ENCODE peak calls at places on chromosomes 12 and 14, in six cellular contexts. I, K, B, C, H and S are unnamed samples.
A peak's percentile ranks its signal among the peaks of the same experiment; 100 is the strongest.

GRCh38 chr12:110869803-110870202 is 23.0 kb downstream of the CCDC63 start:
- DNase-seq in H (no peak), I (no peak), K (no peak), B (no peak), C (no peak), S (no peak)

GRCh38 chr14:68815288-68816182 is 22.7 kb upstream of the ZFP36L1 start:
- DNase-seq in C (no peak), B (no peak), H (no peak), I (no peak), K (no peak), S (no peak)

GRCh38 chr14:29741909-29742401 is 185.7 kb downstream of the PRKD1 start:
- DNase-seq in B (peak; percentile 87), I (peak; percentile 81), C (peak; percentile 48), H (no peak), K (peak; percentile 65), S (peak; percentile 21)

GRCh38 chr14:66508846-66509621 is 1.1 kb downstream of the GPHN start:
- DNase-seq in K (peak; percentile 28), I (peak; percentile 26), H (peak; percentile 33), C (no peak), B (peak; percentile 29), S (peak; percentile 33)

GRCh38 chr12:100533326-100533725 is 40.2 kb upstream of the GAS2L3 start:
- DNase-seq in K (no peak), I (no peak), B (no peak), C (no peak), H (no peak), S (no peak)

GRCh38 chr12:51082561-51083139 is 746 bp downstream of the CSRNP2 start:
- DNase-seq in C (no peak), K (peak; percentile 16), B (peak; percentile 54), I (peak; percentile 35), H (no peak), S (peak; percentile 31)

GRCh38 chr12:67698711-67699603 is 50.4 kb downstream of the DYRK2 start:
- DNase-seq in C (no peak), K (no peak), I (no peak), H (no peak), B (peak; percentile 67), S (peak; percentile 66)

GRCh38 chr12:26047401-26048226 is 77.2 kb downstream of the BHLHE41 start:
- DNase-seq in I (no peak), H (no peak), C (no peak), B (peak; percentile 32), K (peak; percentile 11), S (peak; percentile 45)

GRCh38 chr12:11822071-11822818 is 172.8 kb downstream of the ETV6 start:
- DNase-seq in I (no peak), K (no peak), B (peak; percentile 82), H (peak; percentile 50), C (no peak), S (peak; percentile 56)

GRCh38 chr12:114339626-114340025 is 66.3 kb downstream of the TBX5 start:
- DNase-seq in K (no peak), I (peak; percentile 17), B (peak; percentile 74), C (no peak), H (no peak), S (no peak)

GRCh38 chr12:107320929-107321618 is 227.7 kb upstream of the CRY1 start:
- DNase-seq in I (no peak), H (no peak), C (no peak), B (peak; percentile 61), K (no peak), S (peak; percentile 46)

GRCh38 chr12:119989619-119990381 is 764 bp downstream of the BICDL1 start:
- DNase-seq in C (no peak), K (peak; percentile 80), B (peak; percentile 73), H (peak; percentile 84), I (peak; percentile 78), S (peak; percentile 68)

GRCh38 chr12:51087818-51088217 is 4.4 kb upstream of the CSRNP2 start:
- DNase-seq in H (no peak), I (no peak), K (no peak), C (no peak), B (no peak), S (no peak)

GRCh38 chr12:5043589-5044419 is at the start of gene KCNA5:
- DNase-seq in I (no peak), H (peak; percentile 37), K (peak; percentile 50), C (no peak), B (no peak), S (no peak)

GRCh38 chr14:23119362-23120327 is 590 bp upstream of the CEBPE start:
- DNase-seq in K (no peak), B (no peak), I (no peak), C (no peak), H (no peak), S (no peak)

GRCh38 chr14:30966415-30967363 is 58.8 kb upstream of the AP4S1 start:
- DNase-seq in C (no peak), K (no peak), I (peak; percentile 13), H (no peak), B (peak; percentile 65), S (peak; percentile 79)

GRCh38 chr12:75665216-75665615 is 153.8 kb upstream of the KRR1 start:
- DNase-seq in C (no peak), I (no peak), K (no peak), H (no peak), B (peak; percentile 78), S (no peak)

GRCh38 chr12:122974892-122975789 is at the start of gene OGFOD2:
- DNase-seq in H (peak; percentile 85), I (peak; percentile 92), B (peak; percentile 91), K (peak; percentile 93), C (peak; percentile 66), S (peak; percentile 90)

GRCh38 chr12:64814432-64814831 is 10.0 kb upstream of the TBC1D30 start:
- DNase-seq in B (no peak), C (no peak), I (no peak), K (no peak), H (no peak), S (peak; percentile 38)

GRCh38 chr14:94583557-94583956 is 2.3 kb downstream of the SERPINA5 start:
- DNase-seq in H (no peak), C (no peak), B (no peak), I (no peak), K (no peak), S (no peak)

GRCh38 chr12:111180830-111181726 is 187.8 kb downstream of the PHETA1 start:
- DNase-seq in B (no peak), H (no peak), K (no peak), I (peak; percentile 60), C (no peak), S (peak; percentile 34)

GRCh38 chr14:53715390-53715730 is 241.3 kb downstream of the BMP4 start:
- DNase-seq in K (no peak), B (peak; percentile 70), I (peak; percentile 66), H (no peak), C (peak; percentile 72), S (peak; percentile 63)

GRCh38 chr12:77686760-77687159 is 143.9 kb upstream of the NAV3 start:
- DNase-seq in H (no peak), I (peak; percentile 22), C (no peak), B (peak; percentile 23), K (no peak), S (no peak)

GRCh38 chr12:6057693-6058092 is 66.8 kb downstream of the VWF start:
- DNase-seq in I (no peak), H (no peak), C (no peak), K (peak; percentile 33), B (no peak), S (no peak)

GRCh38 chr14:33287204-33287603 is 348.5 kb downstream of the NPAS3 start:
- DNase-seq in I (no peak), B (peak; percentile 57), C (peak; percentile 71), K (no peak), H (no peak), S (no peak)

GRCh38 chr14:38210587-38211257 is 3.0 kb downstream of the SSTR1 start:
- DNase-seq in C (no peak), K (peak; percentile 39), B (peak; percentile 51), H (peak; percentile 18), I (peak; percentile 69), S (no peak)

GRCh38 chr12:70719672-70720420 is 82.6 kb upstream of the PTPRB start:
- DNase-seq in C (no peak), I (peak; percentile 59), B (peak; percentile 53), K (peak; percentile 42), H (peak; percentile 70), S (peak; percentile 28)

GRCh38 chr14:99946652-99947489 is 118.4 kb upstream of the EVL start:
- DNase-seq in H (peak; percentile 37), K (no peak), B (no peak), I (peak; percentile 14), C (no peak), S (peak; percentile 43)

GRCh38 chr12:132309162-132310086 is 20.0 kb downstream of the GALNT9 start:
- DNase-seq in H (no peak), I (no peak), K (no peak), C (no peak), B (no peak), S (no peak)

GRCh38 chr14:54712371-54712998 is 145.6 kb downstream of the SAMD4A start:
- DNase-seq in C (no peak), I (peak; percentile 57), K (no peak), B (peak; percentile 44), H (no peak), S (no peak)

GRCh38 chr14:29906256-29906885 is 21.3 kb downstream of the PRKD1 start:
- DNase-seq in K (no peak), B (peak; percentile 73), I (no peak), C (no peak), H (no peak), S (peak; percentile 90)

GRCh38 chr14:26138764-26139445 is 458.9 kb downstream of the NOVA1 start:
- DNase-seq in C (peak; percentile 25), H (peak; percentile 20), B (peak; percentile 20), I (peak; percentile 55), K (no peak), S (no peak)

GRCh38 chr14:54174437-54174836 is 217.8 kb upstream of the BMP4 start:
- DNase-seq in I (no peak), C (no peak), H (no peak), K (no peak), B (no peak), S (no peak)

GRCh38 chr12:182381-182883 is 31.5 kb downstream of the SLC6A12 start:
- DNase-seq in H (no peak), B (peak; percentile 83), I (peak; percentile 44), C (peak; percentile 90), K (peak; percentile 51), S (peak; percentile 60)

GRCh38 chr12:119692410-119692809 is 24.5 kb downstream of the PRKAB1 start:
- DNase-seq in K (no peak), I (peak; percentile 76), B (no peak), C (no peak), H (no peak), S (no peak)